ENCODE peak calls at places on chromosome 4, in seven cellular contexts. T is A549, C is EL, N is mesendoderm, H is epithelial cell of esophagus, S is GM20000, J is fibroblast of mammary gland. L is an unnamed sample.
A peak's percentile ranks its signal among the peaks of the same experiment; 100 is the strongest.

GRCh38 chr4:110865611-110866254 is 242.9 kb upstream of the PITX2 start:
- DNase-seq in N (no peak), C (peak; percentile 80), T (no peak), S (no peak), H (no peak), J (peak; percentile 82), L (no peak)

GRCh38 chr4:40924793-40925117 is 175.0 kb downstream of the NSUN7 start:
- DNase-seq in J (no peak), T (no peak), S (no peak), H (no peak), N (no peak), C (no peak), L (no peak)

GRCh38 chr4:56424697-56425514 is 10.5 kb downstream of the PPAT start:
- DNase-seq in S (peak; percentile 32), C (peak; percentile 26), H (peak; percentile 40), J (peak; percentile 52), T (peak; percentile 7), N (no peak), L (peak; percentile 90)

GRCh38 chr4:27397886-27398285 is 537.2 kb downstream of the STIM2 start:
- DNase-seq in T (no peak), S (no peak), H (peak; percentile 39), C (peak; percentile 86), N (no peak), J (peak; percentile 95), L (no peak)

GRCh38 chr4:78612398-78613005 is 60.9 kb downstream of the ANXA3 start:
- DNase-seq in J (peak; percentile 69), C (peak; percentile 51), T (peak; percentile 41), S (peak; percentile 24), N (peak; percentile 25), H (peak; percentile 66), L (peak; percentile 63)

GRCh38 chr4:126986828-126987227 is 645.9 kb upstream of the INTU start:
- DNase-seq in C (peak; percentile 57), N (peak; percentile 6), T (no peak), S (no peak), J (peak; percentile 59), H (peak; percentile 65), L (no peak)

GRCh38 chr4:80014531-80014930 is 58.5 kb downstream of the ANTXR2 start:
- DNase-seq in T (no peak), H (no peak), J (no peak), S (no peak), C (peak; percentile 13), N (peak; percentile 40), L (no peak)

GRCh38 chr4:110799171-110799570 is 176.3 kb upstream of the PITX2 start:
- DNase-seq in S (no peak), N (no peak), C (no peak), T (no peak), H (no peak), J (no peak), L (no peak)